ENCODE peak calls at places on chromosomes 1 and 21, in five cellular contexts. One of them, this sample, is unnamed.

GRCh38 chr1:70779571-70779970 is 268.0 kb downstream of the PTGER3 start:
- DNase-seq in A549: no peak
- DNase-seq in HL-60: no peak
- DNase-seq in small intestine: no peak
- DNase-seq in cardiac muscle cell: peak
- DNase-seq in this sample: no peak

GRCh38 chr21:36163780-36164426 is 7.3 kb downstream of the DOP1B start:
- DNase-seq in A549: no peak
- DNase-seq in HL-60: no peak
- DNase-seq in small intestine: no peak
- DNase-seq in cardiac muscle cell: no peak
- DNase-seq in this sample: no peak

GRCh38 chr1:50268049-50268448 is 155.2 kb downstream of the DMRTA2 start:
- DNase-seq in A549: no peak
- DNase-seq in HL-60: no peak
- DNase-seq in small intestine: no peak
- DNase-seq in cardiac muscle cell: no peak
- DNase-seq in this sample: peak

GRCh38 chr1:44568128-44568900 is 106.0 kb downstream of the TMEM53 start:
- DNase-seq in A549: no peak
- DNase-seq in HL-60: no peak
- DNase-seq in small intestine: no peak
- DNase-seq in cardiac muscle cell: no peak
- DNase-seq in this sample: no peak

GRCh38 chr1:1833916-1834325 is 55.7 kb upstream of the NADK start:
- DNase-seq in A549: no peak
- DNase-seq in HL-60: no peak
- DNase-seq in small intestine: no peak
- DNase-seq in cardiac muscle cell: no peak
- DNase-seq in this sample: no peak

GRCh38 chr1:163176797-163177196 is 25.9 kb downstream of the RGS5 start:
- DNase-seq in A549: no peak
- DNase-seq in HL-60: no peak
- DNase-seq in small intestine: no peak
- DNase-seq in cardiac muscle cell: no peak
- DNase-seq in this sample: no peak

GRCh38 chr1:16352842-16353535 is 709 bp upstream of the FBXO42 start:
- DNase-seq in A549: no peak
- DNase-seq in HL-60: no peak
- DNase-seq in small intestine: no peak
- DNase-seq in cardiac muscle cell: no peak
- DNase-seq in this sample: no peak

GRCh38 chr1:188281927-188282326 is 1453.2 kb downstream of the PLA2G4A start:
- DNase-seq in A549: no peak
- DNase-seq in HL-60: no peak
- DNase-seq in small intestine: no peak
- DNase-seq in cardiac muscle cell: no peak
- DNase-seq in this sample: no peak

DNA sequence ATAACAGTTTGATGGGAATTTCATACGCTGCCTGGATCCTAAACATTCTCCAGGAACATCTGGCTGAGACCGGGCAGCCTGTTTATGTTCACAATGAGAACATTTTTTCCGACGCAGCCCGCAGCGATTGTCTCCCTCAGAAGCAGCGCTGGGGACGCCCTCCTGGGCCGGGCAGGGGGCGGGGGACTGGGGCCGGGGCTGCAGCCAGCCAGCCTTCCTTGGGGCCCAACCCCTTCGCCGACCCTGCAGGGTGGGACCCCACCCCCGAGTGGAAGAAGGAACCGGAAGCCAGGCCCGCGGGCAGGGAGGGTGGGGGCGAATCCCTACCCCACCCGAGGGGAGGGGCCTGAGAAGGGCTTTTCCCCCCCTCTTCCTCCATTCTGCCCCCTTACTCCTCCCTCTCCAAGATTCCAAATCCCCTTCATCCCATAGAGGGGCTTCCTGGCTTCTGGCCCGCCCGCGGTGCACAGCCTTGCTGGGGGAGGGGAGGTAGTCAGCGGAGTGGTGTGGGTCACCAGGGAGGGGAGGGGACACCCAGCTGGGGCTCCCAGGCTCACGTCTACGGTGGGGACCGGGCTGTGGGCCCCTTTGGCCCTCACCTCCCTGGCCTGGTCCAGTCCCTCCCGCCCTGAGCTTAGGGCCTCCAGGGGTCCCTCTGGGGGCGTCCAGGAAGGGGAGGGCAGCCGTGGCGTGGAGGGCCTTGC is 60.6 kb downstream of the WNT9A start:
- DNase-seq in A549: no peak
- DNase-seq in HL-60: no peak
- DNase-seq in small intestine: no peak
- DNase-seq in cardiac muscle cell: peak
- DNase-seq in this sample: no peak
- H3K4me3 ChIP-seq in A549: no peak
- H3K4me3 ChIP-seq in HL-60: no peak
- H3K4me3 ChIP-seq in small intestine: no peak
- H3K4me3 ChIP-seq in cardiac muscle cell: no peak
- H3K4me3 ChIP-seq in this sample: peak

GRCh38 chr1:207868252-207868768 is 42.6 kb downstream of the CD34 start:
- DNase-seq in A549: no peak
- DNase-seq in HL-60: no peak
- DNase-seq in small intestine: no peak
- DNase-seq in cardiac muscle cell: peak
- DNase-seq in this sample: no peak

GRCh38 chr1:207869859-207870258 is 41.1 kb downstream of the CD34 start:
- DNase-seq in A549: no peak
- DNase-seq in HL-60: no peak
- DNase-seq in small intestine: peak
- DNase-seq in cardiac muscle cell: no peak
- DNase-seq in this sample: no peak

GRCh38 chr1:207866471-207867135 is 44.3 kb downstream of the CD34 start:
- DNase-seq in A549: no peak
- DNase-seq in HL-60: no peak
- DNase-seq in small intestine: no peak
- DNase-seq in cardiac muscle cell: peak
- DNase-seq in this sample: no peak

GRCh38 chr1:207868769-207869721 is 41.9 kb downstream of the CD34 start:
- DNase-seq in A549: peak
- DNase-seq in HL-60: no peak
- DNase-seq in small intestine: peak
- DNase-seq in cardiac muscle cell: peak
- DNase-seq in this sample: peak

GRCh38 chr1:207867136-207868081 is 43.5 kb downstream of the CD34 start:
- DNase-seq in A549: no peak
- DNase-seq in HL-60: no peak
- DNase-seq in small intestine: no peak
- DNase-seq in cardiac muscle cell: no peak
- DNase-seq in this sample: no peak
- H3K4me3 ChIP-seq in A549: peak
- H3K4me3 ChIP-seq in HL-60: peak
- H3K4me3 ChIP-seq in small intestine: peak
- H3K4me3 ChIP-seq in cardiac muscle cell: no peak
- H3K4me3 ChIP-seq in this sample: no peak

GRCh38 chr1:156149374-156150106 is 3.8 kb upstream of the SEMA4A start:
- DNase-seq in A549: no peak
- DNase-seq in HL-60: no peak
- DNase-seq in small intestine: no peak
- DNase-seq in cardiac muscle cell: no peak
- DNase-seq in this sample: peak

GRCh38 chr1:156152628-156153027 is 757 bp upstream of the SEMA4A start:
- DNase-seq in A549: no peak
- DNase-seq in HL-60: no peak
- DNase-seq in small intestine: no peak
- DNase-seq in cardiac muscle cell: no peak
- DNase-seq in this sample: no peak

GRCh38 chr1:156153362-156153761 is at the start of gene SEMA4A:
- DNase-seq in A549: no peak
- DNase-seq in HL-60: no peak
- DNase-seq in small intestine: peak
- DNase-seq in cardiac muscle cell: no peak
- DNase-seq in this sample: no peak

GRCh38 chr1:156150107-156151000 is 3.0 kb upstream of the SEMA4A start:
- DNase-seq in A549: no peak
- DNase-seq in HL-60: no peak
- DNase-seq in small intestine: no peak
- DNase-seq in cardiac muscle cell: no peak
- DNase-seq in this sample: no peak

DNA sequence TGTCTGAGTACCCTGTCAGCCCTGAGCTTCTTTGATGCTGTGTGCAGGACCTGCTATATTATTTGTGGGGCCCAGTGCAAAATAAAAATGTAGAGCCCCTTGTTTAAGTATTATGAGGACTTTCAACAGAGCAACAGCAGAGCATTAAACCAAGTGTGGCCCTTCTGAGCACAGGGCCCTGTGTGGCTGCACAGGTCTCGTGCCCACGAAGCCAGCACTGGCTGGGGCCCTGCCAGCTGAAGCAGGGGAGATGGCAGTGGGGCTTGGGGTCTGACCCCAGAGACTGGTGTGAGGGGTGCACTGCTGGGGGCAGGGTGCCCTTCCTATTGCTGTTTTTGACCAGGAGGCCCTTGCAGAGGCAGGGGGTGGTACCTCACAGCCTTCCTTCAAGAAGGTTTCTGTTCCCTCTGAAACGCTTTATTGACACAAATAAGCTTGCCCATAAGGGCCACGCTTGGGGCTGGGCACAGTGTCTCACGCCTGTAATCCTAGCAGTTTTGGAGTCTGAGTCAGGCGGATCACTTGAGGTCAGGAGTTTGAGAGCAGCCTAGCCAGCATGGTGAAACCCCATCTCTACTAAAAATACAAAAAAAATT is 2.2 kb upstream of the SEMA4A start:
- DNase-seq in A549: no peak
- DNase-seq in HL-60: no peak
- DNase-seq in small intestine: no peak
- DNase-seq in cardiac muscle cell: no peak
- DNase-seq in this sample: no peak
- H3K4me3 ChIP-seq in A549: no peak
- H3K4me3 ChIP-seq in HL-60: no peak
- H3K4me3 ChIP-seq in small intestine: no peak
- H3K4me3 ChIP-seq in cardiac muscle cell: no peak
- H3K4me3 ChIP-seq in this sample: no peak

GRCh38 chr1:99004270-99005141 is at the start of gene PLPPR5:
- DNase-seq in A549: no peak
- DNase-seq in HL-60: no peak
- DNase-seq in small intestine: no peak
- DNase-seq in cardiac muscle cell: peak
- DNase-seq in this sample: no peak
- H3K4me3 ChIP-seq in A549: peak
- H3K4me3 ChIP-seq in HL-60: no peak
- H3K4me3 ChIP-seq in small intestine: peak
- H3K4me3 ChIP-seq in cardiac muscle cell: peak
- H3K4me3 ChIP-seq in this sample: peak

GRCh38 chr1:30815556-30815955 is 58.0 kb upstream of the LAPTM5 start:
- DNase-seq in A549: no peak
- DNase-seq in HL-60: no peak
- DNase-seq in small intestine: no peak
- DNase-seq in cardiac muscle cell: no peak
- DNase-seq in this sample: no peak

GRCh38 chr1:30817083-30817450 is 59.5 kb upstream of the LAPTM5 start:
- DNase-seq in A549: no peak
- DNase-seq in HL-60: no peak
- DNase-seq in small intestine: no peak
- DNase-seq in cardiac muscle cell: no peak
- DNase-seq in this sample: no peak

GRCh38 chr1:30814292-30814691 is 56.7 kb upstream of the LAPTM5 start:
- DNase-seq in A549: no peak
- DNase-seq in HL-60: no peak
- DNase-seq in small intestine: no peak
- DNase-seq in cardiac muscle cell: no peak
- DNase-seq in this sample: no peak

GRCh38 chr1:30817548-30817947 is 60.0 kb upstream of the LAPTM5 start:
- DNase-seq in A549: no peak
- DNase-seq in HL-60: no peak
- DNase-seq in small intestine: no peak
- DNase-seq in cardiac muscle cell: no peak
- DNase-seq in this sample: no peak

GRCh38 chr1:30816211-30817082 is 58.9 kb upstream of the LAPTM5 start:
- DNase-seq in A549: no peak
- DNase-seq in HL-60: no peak
- DNase-seq in small intestine: no peak
- DNase-seq in cardiac muscle cell: peak
- DNase-seq in this sample: peak
- H3K4me3 ChIP-seq in A549: no peak
- H3K4me3 ChIP-seq in HL-60: no peak
- H3K4me3 ChIP-seq in small intestine: no peak
- H3K4me3 ChIP-seq in cardiac muscle cell: no peak
- H3K4me3 ChIP-seq in this sample: peak

DNA sequence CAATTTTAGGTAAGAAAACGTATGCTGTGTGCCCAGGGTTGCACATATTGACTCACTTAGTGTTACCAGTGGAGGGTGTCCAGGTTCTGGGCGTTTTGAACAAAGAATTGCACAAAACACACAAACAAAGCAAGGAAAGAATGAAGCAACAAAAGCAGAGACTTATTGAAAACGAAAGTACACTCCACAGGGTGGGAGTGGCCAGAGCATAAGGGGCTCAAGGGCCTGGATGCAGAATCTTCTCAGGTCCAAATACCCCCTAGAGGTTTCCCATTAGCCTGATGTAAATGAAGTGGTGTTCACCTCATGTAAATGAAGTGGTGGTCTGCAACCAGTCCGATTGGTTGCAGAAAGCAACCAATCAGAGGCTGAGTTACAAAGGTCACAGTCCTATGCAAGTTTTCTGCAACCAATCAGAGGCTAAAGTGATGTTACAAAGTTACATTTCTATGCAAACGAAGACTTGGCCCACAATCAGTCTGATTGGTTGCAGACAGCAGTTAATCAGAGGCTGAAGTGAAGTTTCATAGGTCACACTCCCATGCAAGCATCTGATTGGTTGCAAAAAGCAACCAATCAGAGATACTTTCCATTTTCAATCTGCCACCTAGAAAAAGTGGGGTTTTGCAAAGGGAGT is 228.3 kb downstream of the ST6GALNAC3 start:
- DNase-seq in A549: no peak
- DNase-seq in HL-60: no peak
- DNase-seq in small intestine: no peak
- DNase-seq in cardiac muscle cell: no peak
- DNase-seq in this sample: no peak
- H3K4me3 ChIP-seq in A549: no peak
- H3K4me3 ChIP-seq in HL-60: no peak
- H3K4me3 ChIP-seq in small intestine: no peak
- H3K4me3 ChIP-seq in cardiac muscle cell: no peak
- H3K4me3 ChIP-seq in this sample: no peak

DNA sequence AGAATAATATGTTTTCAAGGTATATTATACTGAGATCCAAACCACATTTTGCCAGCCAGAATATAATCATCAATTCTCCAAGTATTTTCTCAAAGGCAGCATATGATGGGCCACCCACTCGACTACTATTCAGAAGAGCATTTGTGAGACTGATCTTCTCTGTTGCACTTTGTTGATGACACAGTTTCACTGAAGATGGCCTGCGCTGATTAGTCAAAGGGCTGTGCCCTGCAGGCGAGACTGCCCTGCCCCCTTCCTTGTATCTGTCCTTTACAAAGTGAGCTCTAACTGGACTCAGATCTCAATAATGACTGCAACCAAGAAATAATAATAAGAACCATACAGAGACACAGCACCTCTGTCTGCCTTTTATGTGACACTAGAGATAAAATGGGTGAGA is 480.9 kb downstream of the PTBP2 start:
- DNase-seq in A549: no peak
- DNase-seq in HL-60: no peak
- DNase-seq in small intestine: no peak
- DNase-seq in cardiac muscle cell: no peak
- DNase-seq in this sample: no peak
- H3K4me3 ChIP-seq in A549: no peak
- H3K4me3 ChIP-seq in HL-60: no peak
- H3K4me3 ChIP-seq in small intestine: no peak
- H3K4me3 ChIP-seq in cardiac muscle cell: no peak
- H3K4me3 ChIP-seq in this sample: no peak

This sample was measured in NT2/D1.